ENCODE peak calls at places on chromosome 15, in eight cellular contexts. One of them, this sample, is unnamed. For H3K9me3, the result is how much of the 10 kb centered on the place peaks cover.

GRCh38 chr15:64151727-64152506 is at the start of gene SNX22:
- DNase-seq in mammary epithelial cell: no peak
- DNase-seq in CD4-positive, alpha-beta T cell: peak
- DNase-seq in lung: no peak
- DNase-seq in thoracic aorta: no peak
- DNase-seq in prostate gland: no peak
- DNase-seq in PC-9: peak
- DNase-seq in IMR-90: no peak
- DNase-seq in this sample: peak

GRCh38 chr15:50463423-50464358 is 39.5 kb downstream of the USP8 start:
- DNase-seq in mammary epithelial cell: no peak
- DNase-seq in CD4-positive, alpha-beta T cell: no peak
- DNase-seq in prostate gland: no peak
- DNase-seq in lung: no peak
- DNase-seq in PC-9: no peak
- DNase-seq in thoracic aorta: no peak
- DNase-seq in IMR-90: peak
- DNase-seq in this sample: no peak

GRCh38 chr15:37015476-37015875 is 84.9 kb downstream of the MEIS2 start:
- DNase-seq in PC-9: no peak
- DNase-seq in CD4-positive, alpha-beta T cell: no peak
- DNase-seq in thoracic aorta: no peak
- DNase-seq in IMR-90: no peak
- DNase-seq in mammary epithelial cell: no peak
- DNase-seq in lung: no peak
- DNase-seq in prostate gland: no peak
- DNase-seq in this sample: no peak

GRCh38 chr15:68047826-68048225 is 6.3 kb upstream of the PIAS1 start:
- DNase-seq in lung: no peak
- DNase-seq in mammary epithelial cell: no peak
- DNase-seq in IMR-90: no peak
- DNase-seq in prostate gland: no peak
- DNase-seq in thoracic aorta: no peak
- DNase-seq in PC-9: no peak
- DNase-seq in CD4-positive, alpha-beta T cell: no peak
- DNase-seq in this sample: no peak

GRCh38 chr15:65095011-65095746 is 18.6 kb downstream of the KBTBD13 start:
- DNase-seq in mammary epithelial cell: no peak
- DNase-seq in PC-9: no peak
- DNase-seq in thoracic aorta: no peak
- DNase-seq in lung: no peak
- DNase-seq in IMR-90: no peak
- DNase-seq in prostate gland: no peak
- DNase-seq in CD4-positive, alpha-beta T cell: no peak
- DNase-seq in this sample: no peak

GRCh38 chr15:40372966-40373365 is 9.6 kb upstream of the KNSTRN start:
- DNase-seq in prostate gland: no peak
- DNase-seq in lung: no peak
- DNase-seq in PC-9: no peak
- DNase-seq in thoracic aorta: no peak
- DNase-seq in mammary epithelial cell: no peak
- DNase-seq in IMR-90: peak
- DNase-seq in CD4-positive, alpha-beta T cell: no peak
- DNase-seq in this sample: no peak

GRCh38 chr15:48580736-48581135 is 64.8 kb downstream of the FBN1 start:
- DNase-seq in thoracic aorta: no peak
- DNase-seq in IMR-90: no peak
- DNase-seq in mammary epithelial cell: no peak
- DNase-seq in lung: no peak
- DNase-seq in PC-9: no peak
- DNase-seq in prostate gland: no peak
- DNase-seq in CD4-positive, alpha-beta T cell: no peak
- DNase-seq in this sample: no peak

GRCh38 chr15:41416162-41416741 is 643 bp upstream of the RTF1 start:
- DNase-seq in mammary epithelial cell: no peak
- DNase-seq in thoracic aorta: no peak
- DNase-seq in CD4-positive, alpha-beta T cell: no peak
- DNase-seq in PC-9: no peak
- DNase-seq in lung: no peak
- DNase-seq in prostate gland: no peak
- DNase-seq in IMR-90: no peak
- DNase-seq in this sample: no peak

GRCh38 chr15:74506515-74506840 is 34.5 kb upstream of the ARID3B start:
- DNase-seq in thoracic aorta: no peak
- DNase-seq in PC-9: no peak
- DNase-seq in IMR-90: no peak
- DNase-seq in lung: no peak
- DNase-seq in CD4-positive, alpha-beta T cell: no peak
- DNase-seq in prostate gland: no peak
- DNase-seq in mammary epithelial cell: no peak
- DNase-seq in this sample: no peak

GRCh38 chr15:74505837-74506514 is 35.0 kb upstream of the ARID3B start:
- DNase-seq in PC-9: no peak
- DNase-seq in CD4-positive, alpha-beta T cell: no peak
- DNase-seq in thoracic aorta: no peak
- DNase-seq in IMR-90: peak
- DNase-seq in lung: no peak
- DNase-seq in mammary epithelial cell: peak
- DNase-seq in prostate gland: no peak
- DNase-seq in this sample: no peak

GRCh38 chr15:74502301-74502700 is 38.7 kb upstream of the ARID3B start:
- DNase-seq in mammary epithelial cell: peak
- DNase-seq in thoracic aorta: no peak
- DNase-seq in CD4-positive, alpha-beta T cell: no peak
- DNase-seq in lung: no peak
- DNase-seq in IMR-90: no peak
- DNase-seq in prostate gland: no peak
- DNase-seq in PC-9: no peak
- DNase-seq in this sample: no peak

GRCh38 chr15:74500401-74500800 is 39.4 kb upstream of the UBL7 start:
- DNase-seq in thoracic aorta: no peak
- DNase-seq in IMR-90: no peak
- DNase-seq in lung: no peak
- DNase-seq in PC-9: no peak
- DNase-seq in mammary epithelial cell: no peak
- DNase-seq in CD4-positive, alpha-beta T cell: no peak
- DNase-seq in prostate gland: no peak
- DNase-seq in this sample: no peak

GRCh38 chr15:74504418-74504817 is 36.6 kb upstream of the ARID3B start:
- DNase-seq in mammary epithelial cell: no peak
- DNase-seq in PC-9: no peak
- DNase-seq in CD4-positive, alpha-beta T cell: no peak
- DNase-seq in thoracic aorta: no peak
- DNase-seq in IMR-90: peak
- DNase-seq in lung: no peak
- DNase-seq in prostate gland: no peak
- DNase-seq in this sample: no peak
- H3K9me3 ChIP-seq in mammary epithelial cell: under half
- H3K9me3 ChIP-seq in PC-9: under half
- H3K9me3 ChIP-seq in CD4-positive, alpha-beta T cell: under half
- H3K9me3 ChIP-seq in thoracic aorta: under half
- H3K9me3 ChIP-seq in IMR-90: under half
- H3K9me3 ChIP-seq in lung: under half
- H3K9me3 ChIP-seq in prostate gland: under half
- H3K9me3 ChIP-seq in this sample: under half

DNA sequence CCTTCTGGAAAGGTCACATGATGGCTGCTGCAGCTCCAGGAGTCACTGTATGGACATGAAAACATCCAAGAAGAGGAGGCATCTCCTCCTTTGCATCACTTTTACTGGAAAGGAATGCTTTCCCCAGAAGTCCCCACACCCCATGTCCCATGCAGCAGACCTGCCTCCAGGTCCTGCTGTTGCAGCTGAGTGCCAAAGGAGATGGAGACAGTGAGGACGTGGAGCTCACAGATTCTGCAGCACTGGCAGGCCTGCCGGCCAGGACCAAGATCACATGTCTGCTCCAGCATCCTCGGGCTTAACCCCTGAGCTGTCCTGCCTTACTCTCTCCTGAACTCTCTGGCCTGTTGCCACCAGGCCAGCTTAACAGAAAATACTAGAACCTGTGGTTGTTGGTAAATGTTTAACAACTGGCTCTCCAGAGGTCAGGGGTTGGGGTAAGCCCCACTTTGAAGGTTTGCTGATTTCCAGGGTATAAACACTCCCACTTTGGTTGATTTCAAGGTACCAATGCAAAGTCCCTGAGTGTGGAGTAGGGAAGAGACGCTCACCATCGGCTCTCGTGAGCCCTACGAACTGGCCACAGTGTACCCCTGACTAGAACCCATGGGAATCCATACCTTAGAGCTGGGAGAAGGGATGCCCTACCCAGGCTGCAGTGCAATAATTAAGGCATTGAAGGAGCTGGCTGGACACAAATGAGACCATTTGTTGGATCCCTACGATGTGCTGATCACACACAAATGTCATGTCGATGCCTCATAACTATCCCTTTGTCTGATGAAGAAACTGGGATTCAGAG is 147.8 kb downstream of the OR4M2 start:
- DNase-seq in CD4-positive, alpha-beta T cell: no peak
- DNase-seq in IMR-90: no peak
- DNase-seq in thoracic aorta: no peak
- DNase-seq in prostate gland: no peak
- DNase-seq in lung: no peak
- DNase-seq in PC-9: no peak
- DNase-seq in mammary epithelial cell: no peak
- DNase-seq in this sample: no peak
- H3K9me3 ChIP-seq in CD4-positive, alpha-beta T cell: under half
- H3K9me3 ChIP-seq in IMR-90: under half
- H3K9me3 ChIP-seq in thoracic aorta: under half
- H3K9me3 ChIP-seq in prostate gland: under half
- H3K9me3 ChIP-seq in lung: under half
- H3K9me3 ChIP-seq in PC-9: under half
- H3K9me3 ChIP-seq in mammary epithelial cell: under half
- H3K9me3 ChIP-seq in this sample: under half

DNA sequence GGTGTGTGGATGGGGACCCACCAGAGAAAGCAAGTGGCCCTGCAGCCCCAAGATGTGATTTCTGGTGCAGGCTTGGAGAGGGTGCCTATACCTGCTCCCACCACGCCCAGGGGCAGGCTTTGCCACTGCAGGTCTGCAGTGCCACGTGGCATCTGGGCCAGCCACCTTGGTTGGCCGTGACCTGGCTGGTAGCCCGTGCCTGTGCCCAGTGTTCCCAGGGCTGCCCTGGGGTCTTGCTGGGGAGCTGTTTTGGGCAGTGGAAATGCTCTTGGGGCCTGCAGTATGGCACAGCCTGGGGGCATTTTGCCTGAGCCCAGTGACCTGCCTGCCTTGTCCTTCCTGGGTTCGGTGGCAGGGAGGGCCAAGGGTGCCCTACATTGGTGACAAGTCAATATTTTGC is 203.4 kb downstream of the UBE3A start:
- DNase-seq in mammary epithelial cell: no peak
- DNase-seq in CD4-positive, alpha-beta T cell: no peak
- DNase-seq in PC-9: no peak
- DNase-seq in lung: no peak
- DNase-seq in prostate gland: no peak
- DNase-seq in IMR-90: no peak
- DNase-seq in thoracic aorta: no peak
- DNase-seq in this sample: no peak
- H3K9me3 ChIP-seq in mammary epithelial cell: half or more
- H3K9me3 ChIP-seq in CD4-positive, alpha-beta T cell: under half
- H3K9me3 ChIP-seq in PC-9: under half
- H3K9me3 ChIP-seq in lung: under half
- H3K9me3 ChIP-seq in prostate gland: under half
- H3K9me3 ChIP-seq in IMR-90: half or more
- H3K9me3 ChIP-seq in thoracic aorta: under half
- H3K9me3 ChIP-seq in this sample: under half

GRCh38 chr15:21270474-21270873 is 169.8 kb downstream of the POTEB3 start:
- DNase-seq in thoracic aorta: no peak
- DNase-seq in PC-9: no peak
- DNase-seq in prostate gland: no peak
- DNase-seq in IMR-90: no peak
- DNase-seq in mammary epithelial cell: peak
- DNase-seq in lung: no peak
- DNase-seq in CD4-positive, alpha-beta T cell: no peak
- DNase-seq in this sample: no peak
- H3K9me3 ChIP-seq in thoracic aorta: under half
- H3K9me3 ChIP-seq in PC-9: under half
- H3K9me3 ChIP-seq in prostate gland: under half
- H3K9me3 ChIP-seq in IMR-90: under half
- H3K9me3 ChIP-seq in mammary epithelial cell: under half
- H3K9me3 ChIP-seq in lung: under half
- H3K9me3 ChIP-seq in CD4-positive, alpha-beta T cell: under half
- H3K9me3 ChIP-seq in this sample: under half

This sample was measured in T-helper 17 cell.